ENCODE peak calls at places on chromosomes 5 and 9, in ten cellular contexts. One of them, this sample, is unnamed.

GRCh38 chr9:134945509-134946275 is 28.0 kb upstream of the FCN1 start:
- DNase-seq in neural progenitor cell: no peak
- DNase-seq in mucosa of descending colon: no peak
- DNase-seq in NCI-H1105 treated with DMSO at 0.1 percent for 48 hours: no peak
- DNase-seq in COR-L47: no peak
- DNase-seq in skeletal muscle cell: no peak
- DNase-seq in activated CD4-positive, alpha-beta T cell treated with anti-CD3 and anti-CD28 coated beads, Interleukin-2, amount 50 U/mL, for 48 hours: no peak
- DNase-seq in osteocyte: no peak
- DNase-seq in endothelial cell: no peak
- DNase-seq in NCI-H1092: no peak
- DNase-seq in this sample: no peak

GRCh38 chr5:161925960-161926359 is 78.0 kb downstream of the GABRA1 start:
- DNase-seq in NCI-H1105 treated with DMSO at 0.1 percent for 48 hours: no peak
- DNase-seq in endothelial cell: no peak
- DNase-seq in activated CD4-positive, alpha-beta T cell treated with anti-CD3 and anti-CD28 coated beads, Interleukin-2, amount 50 U/mL, for 48 hours: no peak
- DNase-seq in NCI-H1092: no peak
- DNase-seq in neural progenitor cell: no peak
- DNase-seq in mucosa of descending colon: no peak
- DNase-seq in COR-L47: no peak
- DNase-seq in skeletal muscle cell: no peak
- DNase-seq in osteocyte: no peak
- DNase-seq in this sample: no peak

GRCh38 chr9:101737705-101738565 is 512 bp downstream of the GRIN3A start:
- DNase-seq in COR-L47: peak
- DNase-seq in NCI-H1092: peak
- DNase-seq in skeletal muscle cell: no peak
- DNase-seq in mucosa of descending colon: peak
- DNase-seq in neural progenitor cell: peak
- DNase-seq in NCI-H1105 treated with DMSO at 0.1 percent for 48 hours: peak
- DNase-seq in osteocyte: peak
- DNase-seq in activated CD4-positive, alpha-beta T cell treated with anti-CD3 and anti-CD28 coated beads, Interleukin-2, amount 50 U/mL, for 48 hours: no peak
- DNase-seq in endothelial cell: peak
- DNase-seq in this sample: no peak

GRCh38 chr5:180100621-180101450 is 29.3 kb upstream of the RNF130 start:
- DNase-seq in endothelial cell: no peak
- DNase-seq in osteocyte: no peak
- DNase-seq in NCI-H1092: no peak
- DNase-seq in activated CD4-positive, alpha-beta T cell treated with anti-CD3 and anti-CD28 coated beads, Interleukin-2, amount 50 U/mL, for 48 hours: no peak
- DNase-seq in mucosa of descending colon: no peak
- DNase-seq in COR-L47: no peak
- DNase-seq in skeletal muscle cell: no peak
- DNase-seq in neural progenitor cell: no peak
- DNase-seq in NCI-H1105 treated with DMSO at 0.1 percent for 48 hours: no peak
- DNase-seq in this sample: no peak

GRCh38 chr5:142186821-142187594 is 78.4 kb downstream of the NDFIP1 start:
- DNase-seq in endothelial cell: no peak
- DNase-seq in osteocyte: no peak
- DNase-seq in NCI-H1105 treated with DMSO at 0.1 percent for 48 hours: no peak
- DNase-seq in skeletal muscle cell: no peak
- DNase-seq in activated CD4-positive, alpha-beta T cell treated with anti-CD3 and anti-CD28 coated beads, Interleukin-2, amount 50 U/mL, for 48 hours: no peak
- DNase-seq in mucosa of descending colon: peak
- DNase-seq in neural progenitor cell: no peak
- DNase-seq in NCI-H1092: no peak
- DNase-seq in COR-L47: no peak
- DNase-seq in this sample: no peak

GRCh38 chr5:176610430-176610763 is 441 bp upstream of the GPRIN1 start:
- DNase-seq in skeletal muscle cell: no peak
- DNase-seq in COR-L47: peak
- DNase-seq in endothelial cell: no peak
- DNase-seq in neural progenitor cell: no peak
- DNase-seq in NCI-H1092: peak
- DNase-seq in osteocyte: no peak
- DNase-seq in NCI-H1105 treated with DMSO at 0.1 percent for 48 hours: no peak
- DNase-seq in activated CD4-positive, alpha-beta T cell treated with anti-CD3 and anti-CD28 coated beads, Interleukin-2, amount 50 U/mL, for 48 hours: no peak
- DNase-seq in mucosa of descending colon: no peak
- DNase-seq in this sample: no peak

GRCh38 chr5:67528953-67529352 is 332.4 kb upstream of the CD180 start:
- DNase-seq in endothelial cell: no peak
- DNase-seq in COR-L47: no peak
- DNase-seq in osteocyte: no peak
- DNase-seq in NCI-H1105 treated with DMSO at 0.1 percent for 48 hours: no peak
- DNase-seq in neural progenitor cell: no peak
- DNase-seq in activated CD4-positive, alpha-beta T cell treated with anti-CD3 and anti-CD28 coated beads, Interleukin-2, amount 50 U/mL, for 48 hours: no peak
- DNase-seq in NCI-H1092: no peak
- DNase-seq in mucosa of descending colon: no peak
- DNase-seq in skeletal muscle cell: no peak
- DNase-seq in this sample: no peak

GRCh38 chr5:45796959-45797553 is 100.9 kb upstream of the HCN1 start:
- DNase-seq in activated CD4-positive, alpha-beta T cell treated with anti-CD3 and anti-CD28 coated beads, Interleukin-2, amount 50 U/mL, for 48 hours: no peak
- DNase-seq in COR-L47: no peak
- DNase-seq in neural progenitor cell: peak
- DNase-seq in skeletal muscle cell: no peak
- DNase-seq in endothelial cell: no peak
- DNase-seq in NCI-H1092: no peak
- DNase-seq in mucosa of descending colon: no peak
- DNase-seq in osteocyte: no peak
- DNase-seq in NCI-H1105 treated with DMSO at 0.1 percent for 48 hours: no peak
- DNase-seq in this sample: no peak

GRCh38 chr5:175649967-175650366 is 7.9 kb upstream of the HRH2 start:
- DNase-seq in NCI-H1105 treated with DMSO at 0.1 percent for 48 hours: no peak
- DNase-seq in mucosa of descending colon: no peak
- DNase-seq in COR-L47: no peak
- DNase-seq in osteocyte: no peak
- DNase-seq in NCI-H1092: no peak
- DNase-seq in endothelial cell: no peak
- DNase-seq in neural progenitor cell: no peak
- DNase-seq in skeletal muscle cell: no peak
- DNase-seq in activated CD4-positive, alpha-beta T cell treated with anti-CD3 and anti-CD28 coated beads, Interleukin-2, amount 50 U/mL, for 48 hours: no peak
- DNase-seq in this sample: no peak

GRCh38 chr5:83715316-83716060 is 5.2 kb downstream of the HAPLN1 start:
- DNase-seq in skeletal muscle cell: no peak
- DNase-seq in activated CD4-positive, alpha-beta T cell treated with anti-CD3 and anti-CD28 coated beads, Interleukin-2, amount 50 U/mL, for 48 hours: no peak
- DNase-seq in NCI-H1105 treated with DMSO at 0.1 percent for 48 hours: no peak
- DNase-seq in COR-L47: no peak
- DNase-seq in mucosa of descending colon: no peak
- DNase-seq in osteocyte: no peak
- DNase-seq in endothelial cell: no peak
- DNase-seq in neural progenitor cell: no peak
- DNase-seq in NCI-H1092: no peak
- DNase-seq in this sample: no peak

GRCh38 chr5:144504929-144505578 is 334.4 kb downstream of the KCTD16 start:
- DNase-seq in mucosa of descending colon: no peak
- DNase-seq in COR-L47: no peak
- DNase-seq in NCI-H1092: no peak
- DNase-seq in skeletal muscle cell: no peak
- DNase-seq in endothelial cell: no peak
- DNase-seq in NCI-H1105 treated with DMSO at 0.1 percent for 48 hours: peak
- DNase-seq in osteocyte: no peak
- DNase-seq in activated CD4-positive, alpha-beta T cell treated with anti-CD3 and anti-CD28 coated beads, Interleukin-2, amount 50 U/mL, for 48 hours: no peak
- DNase-seq in neural progenitor cell: peak
- DNase-seq in this sample: no peak

GRCh38 chr5:160742446-160742845 is 109.6 kb downstream of the ATP10B start:
- DNase-seq in endothelial cell: no peak
- DNase-seq in NCI-H1105 treated with DMSO at 0.1 percent for 48 hours: no peak
- DNase-seq in skeletal muscle cell: no peak
- DNase-seq in osteocyte: no peak
- DNase-seq in activated CD4-positive, alpha-beta T cell treated with anti-CD3 and anti-CD28 coated beads, Interleukin-2, amount 50 U/mL, for 48 hours: no peak
- DNase-seq in NCI-H1092: no peak
- DNase-seq in neural progenitor cell: no peak
- DNase-seq in mucosa of descending colon: no peak
- DNase-seq in COR-L47: no peak
- DNase-seq in this sample: no peak

GRCh38 chr5:125005287-125005686 is 258.8 kb upstream of the ZNF608 start:
- DNase-seq in COR-L47: peak
- DNase-seq in osteocyte: no peak
- DNase-seq in activated CD4-positive, alpha-beta T cell treated with anti-CD3 and anti-CD28 coated beads, Interleukin-2, amount 50 U/mL, for 48 hours: no peak
- DNase-seq in skeletal muscle cell: no peak
- DNase-seq in NCI-H1105 treated with DMSO at 0.1 percent for 48 hours: peak
- DNase-seq in mucosa of descending colon: no peak
- DNase-seq in neural progenitor cell: no peak
- DNase-seq in NCI-H1092: no peak
- DNase-seq in endothelial cell: no peak
- DNase-seq in this sample: no peak

GRCh38 chr9:131297903-131298302 is 8.4 kb downstream of the PLPP7 start:
- DNase-seq in osteocyte: no peak
- DNase-seq in NCI-H1092: no peak
- DNase-seq in activated CD4-positive, alpha-beta T cell treated with anti-CD3 and anti-CD28 coated beads, Interleukin-2, amount 50 U/mL, for 48 hours: no peak
- DNase-seq in mucosa of descending colon: no peak
- DNase-seq in COR-L47: no peak
- DNase-seq in endothelial cell: no peak
- DNase-seq in neural progenitor cell: no peak
- DNase-seq in skeletal muscle cell: no peak
- DNase-seq in NCI-H1105 treated with DMSO at 0.1 percent for 48 hours: no peak
- DNase-seq in this sample: no peak

GRCh38 chr9:6680797-6681146 is 35.2 kb upstream of the GLDC start:
- DNase-seq in NCI-H1092: no peak
- DNase-seq in mucosa of descending colon: no peak
- DNase-seq in NCI-H1105 treated with DMSO at 0.1 percent for 48 hours: peak
- DNase-seq in COR-L47: peak
- DNase-seq in skeletal muscle cell: peak
- DNase-seq in neural progenitor cell: peak
- DNase-seq in endothelial cell: peak
- DNase-seq in activated CD4-positive, alpha-beta T cell treated with anti-CD3 and anti-CD28 coated beads, Interleukin-2, amount 50 U/mL, for 48 hours: peak
- DNase-seq in osteocyte: peak
- DNase-seq in this sample: peak

GRCh38 chr5:55850839-55851674 is at the start of gene IL31RA:
- DNase-seq in osteocyte: no peak
- DNase-seq in NCI-H1092: no peak
- DNase-seq in mucosa of descending colon: no peak
- DNase-seq in neural progenitor cell: no peak
- DNase-seq in skeletal muscle cell: peak
- DNase-seq in endothelial cell: no peak
- DNase-seq in COR-L47: no peak
- DNase-seq in activated CD4-positive, alpha-beta T cell treated with anti-CD3 and anti-CD28 coated beads, Interleukin-2, amount 50 U/mL, for 48 hours: no peak
- DNase-seq in NCI-H1105 treated with DMSO at 0.1 percent for 48 hours: no peak
- DNase-seq in this sample: no peak

GRCh38 chr9:92180669-92181181 is 65.5 kb upstream of the SPTLC1 start:
- DNase-seq in endothelial cell: no peak
- DNase-seq in COR-L47: peak
- DNase-seq in NCI-H1092: no peak
- DNase-seq in NCI-H1105 treated with DMSO at 0.1 percent for 48 hours: no peak
- DNase-seq in activated CD4-positive, alpha-beta T cell treated with anti-CD3 and anti-CD28 coated beads, Interleukin-2, amount 50 U/mL, for 48 hours: no peak
- DNase-seq in skeletal muscle cell: peak
- DNase-seq in neural progenitor cell: no peak
- DNase-seq in osteocyte: peak
- DNase-seq in mucosa of descending colon: no peak
- DNase-seq in this sample: no peak

GRCh38 chr5:2013301-2014057 is 130.8 kb upstream of the IRX4 start:
- DNase-seq in mucosa of descending colon: no peak
- DNase-seq in COR-L47: no peak
- DNase-seq in neural progenitor cell: no peak
- DNase-seq in NCI-H1105 treated with DMSO at 0.1 percent for 48 hours: no peak
- DNase-seq in NCI-H1092: no peak
- DNase-seq in osteocyte: no peak
- DNase-seq in endothelial cell: no peak
- DNase-seq in activated CD4-positive, alpha-beta T cell treated with anti-CD3 and anti-CD28 coated beads, Interleukin-2, amount 50 U/mL, for 48 hours: no peak
- DNase-seq in skeletal muscle cell: no peak
- DNase-seq in this sample: peak

GRCh38 chr5:143977891-143978448 is 166.0 kb downstream of the HMHB1 start:
- DNase-seq in endothelial cell: no peak
- DNase-seq in neural progenitor cell: no peak
- DNase-seq in skeletal muscle cell: no peak
- DNase-seq in osteocyte: no peak
- DNase-seq in COR-L47: no peak
- DNase-seq in NCI-H1092: no peak
- DNase-seq in activated CD4-positive, alpha-beta T cell treated with anti-CD3 and anti-CD28 coated beads, Interleukin-2, amount 50 U/mL, for 48 hours: no peak
- DNase-seq in mucosa of descending colon: no peak
- DNase-seq in NCI-H1105 treated with DMSO at 0.1 percent for 48 hours: no peak
- DNase-seq in this sample: no peak

GRCh38 chr5:78845487-78845886 is 139.6 kb downstream of the ARSB start:
- DNase-seq in neural progenitor cell: no peak
- DNase-seq in COR-L47: no peak
- DNase-seq in endothelial cell: no peak
- DNase-seq in osteocyte: no peak
- DNase-seq in activated CD4-positive, alpha-beta T cell treated with anti-CD3 and anti-CD28 coated beads, Interleukin-2, amount 50 U/mL, for 48 hours: no peak
- DNase-seq in mucosa of descending colon: no peak
- DNase-seq in NCI-H1105 treated with DMSO at 0.1 percent for 48 hours: no peak
- DNase-seq in NCI-H1092: no peak
- DNase-seq in skeletal muscle cell: no peak
- DNase-seq in this sample: no peak

GRCh38 chr9:6441269-6441668 is 28.3 kb downstream of the UHRF2 start:
- DNase-seq in mucosa of descending colon: no peak
- DNase-seq in COR-L47: no peak
- DNase-seq in NCI-H1092: no peak
- DNase-seq in activated CD4-positive, alpha-beta T cell treated with anti-CD3 and anti-CD28 coated beads, Interleukin-2, amount 50 U/mL, for 48 hours: no peak
- DNase-seq in endothelial cell: no peak
- DNase-seq in neural progenitor cell: no peak
- DNase-seq in osteocyte: no peak
- DNase-seq in NCI-H1105 treated with DMSO at 0.1 percent for 48 hours: no peak
- DNase-seq in skeletal muscle cell: no peak
- DNase-seq in this sample: no peak

GRCh38 chr9:33458444-33458843 is 11.1 kb upstream of the AQP3 start:
- DNase-seq in endothelial cell: no peak
- DNase-seq in neural progenitor cell: no peak
- DNase-seq in NCI-H1092: no peak
- DNase-seq in osteocyte: no peak
- DNase-seq in COR-L47: no peak
- DNase-seq in activated CD4-positive, alpha-beta T cell treated with anti-CD3 and anti-CD28 coated beads, Interleukin-2, amount 50 U/mL, for 48 hours: peak
- DNase-seq in mucosa of descending colon: no peak
- DNase-seq in NCI-H1105 treated with DMSO at 0.1 percent for 48 hours: no peak
- DNase-seq in skeletal muscle cell: no peak
- DNase-seq in this sample: no peak

GRCh38 chr9:89661956-89662717 is 57.3 kb downstream of the GADD45G start:
- DNase-seq in osteocyte: peak
- DNase-seq in endothelial cell: peak
- DNase-seq in skeletal muscle cell: peak
- DNase-seq in COR-L47: peak
- DNase-seq in neural progenitor cell: peak
- DNase-seq in NCI-H1105 treated with DMSO at 0.1 percent for 48 hours: peak
- DNase-seq in mucosa of descending colon: peak
- DNase-seq in NCI-H1092: peak
- DNase-seq in activated CD4-positive, alpha-beta T cell treated with anti-CD3 and anti-CD28 coated beads, Interleukin-2, amount 50 U/mL, for 48 hours: no peak
- DNase-seq in this sample: peak

GRCh38 chr9:108864446-108864845 is 2.4 kb downstream of the ACTL7A start:
- DNase-seq in endothelial cell: no peak
- DNase-seq in activated CD4-positive, alpha-beta T cell treated with anti-CD3 and anti-CD28 coated beads, Interleukin-2, amount 50 U/mL, for 48 hours: no peak
- DNase-seq in mucosa of descending colon: no peak
- DNase-seq in skeletal muscle cell: no peak
- DNase-seq in neural progenitor cell: peak
- DNase-seq in COR-L47: no peak
- DNase-seq in osteocyte: no peak
- DNase-seq in NCI-H1092: no peak
- DNase-seq in NCI-H1105 treated with DMSO at 0.1 percent for 48 hours: no peak
- DNase-seq in this sample: no peak

GRCh38 chr5:112918679-112919078 is 3.3 kb downstream of the REEP5 start:
- DNase-seq in osteocyte: no peak
- DNase-seq in neural progenitor cell: no peak
- DNase-seq in activated CD4-positive, alpha-beta T cell treated with anti-CD3 and anti-CD28 coated beads, Interleukin-2, amount 50 U/mL, for 48 hours: no peak
- DNase-seq in mucosa of descending colon: no peak
- DNase-seq in skeletal muscle cell: no peak
- DNase-seq in endothelial cell: no peak
- DNase-seq in NCI-H1092: no peak
- DNase-seq in COR-L47: no peak
- DNase-seq in NCI-H1105 treated with DMSO at 0.1 percent for 48 hours: no peak
- DNase-seq in this sample: no peak

GRCh38 chr5:179874536-179875292 is 16.1 kb upstream of the MRNIP start:
- DNase-seq in NCI-H1105 treated with DMSO at 0.1 percent for 48 hours: no peak
- DNase-seq in activated CD4-positive, alpha-beta T cell treated with anti-CD3 and anti-CD28 coated beads, Interleukin-2, amount 50 U/mL, for 48 hours: no peak
- DNase-seq in endothelial cell: no peak
- DNase-seq in mucosa of descending colon: peak
- DNase-seq in osteocyte: no peak
- DNase-seq in neural progenitor cell: no peak
- DNase-seq in COR-L47: no peak
- DNase-seq in skeletal muscle cell: no peak
- DNase-seq in NCI-H1092: no peak
- DNase-seq in this sample: no peak